ENCODE peak calls at places on chromosomes 16 and 17, in five cellular contexts. E, P, B, I and H are unnamed samples.

GRCh38 chr17:45197555-45198334 is 23.9 kb upstream of the FMNL1 start:
- DNase-seq in I (peak; percentile 100), B (peak; percentile 67), E (peak; percentile 95), P (peak; percentile 96), H (peak; percentile 97)

GRCh38 chr16:85759631-85760419 is 8.9 kb upstream of the C16orf74 start:
- DNase-seq in B (no peak), E (no peak), P (peak; percentile 43), I (peak; percentile 91), H (peak; percentile 74)

GRCh38 chr16:16027728-16028310 is 78.4 kb downstream of the ABCC1 start:
- DNase-seq in P (no peak), I (no peak), B (no peak), E (no peak), H (no peak)

GRCh38 chr16:66524601-66525164 is 25.2 kb downstream of the TK2 start:
- DNase-seq in P (no peak), B (no peak), I (no peak), E (no peak), H (no peak)

GRCh38 chr17:80124351-80124981 is 22.5 kb downstream of the EIF4A3 start:
- DNase-seq in E (peak; percentile 60), I (no peak), P (no peak), B (peak; percentile 62), H (no peak)

GRCh38 chr17:5329784-5330557 is 47.9 kb downstream of the RABEP1 start:
- DNase-seq in I (no peak), E (no peak), P (no peak), B (peak; percentile 25), H (no peak)

GRCh38 chr17:55458977-55459376 is 37.3 kb upstream of the MMD start:
- DNase-seq in E (no peak), B (peak; percentile 79), I (no peak), P (no peak), H (no peak)

GRCh38 chr17:38730526-38731379 is 612 bp downstream of the CISD3 start:
- DNase-seq in I (peak; percentile 90), P (peak; percentile 88), E (peak; percentile 93), B (peak; percentile 44), H (peak; percentile 92)

GRCh38 chr16:69934751-69935150 is 16.4 kb upstream of the CLEC18A start:
- DNase-seq in I (no peak), E (no peak), B (no peak), P (no peak), H (no peak)

GRCh38 chr17:60585887-60586286 is 14.1 kb upstream of the PPM1D start:
- DNase-seq in B (no peak), I (no peak), P (no peak), E (no peak), H (no peak)

GRCh38 chr16:31138621-31139578 is 3.4 kb upstream of the PRSS8 start:
- DNase-seq in P (peak; percentile 95), B (peak; percentile 77), E (no peak), I (peak; percentile 89), H (peak; percentile 92)

GRCh38 chr17:77163001-77163400 is 22.2 kb downstream of the SEC14L1 start:
- DNase-seq in P (no peak), I (no peak), B (no peak), E (no peak), H (no peak)

GRCh38 chr17:4548061-4548461 is 7.1 kb downstream of the MYBBP1A start:
- DNase-seq in B (no peak), P (peak; percentile 18), I (peak; percentile 72), E (peak; percentile 62), H (no peak)

GRCh38 chr17:18229771-18230170 is 4.3 kb downstream of the LLGL1 start:
- DNase-seq in E (no peak), I (no peak), B (no peak), P (no peak), H (no peak)

GRCh38 chr16:57539072-57539796 is 2.9 kb upstream of the CCDC102A start:
- DNase-seq in P (no peak), I (no peak), B (no peak), E (no peak), H (no peak)

GRCh38 chr17:80981062-80981902 is 10.4 kb upstream of the CHMP6 start:
- DNase-seq in I (peak; percentile 81), B (no peak), P (no peak), E (no peak), H (no peak)

GRCh38 chr16:19589106-19589505 is 33.6 kb downstream of the VPS35L start:
- DNase-seq in E (no peak), I (no peak), P (no peak), B (no peak), H (no peak)

GRCh38 chr16:2795714-2796143 is 2.5 kb upstream of the PRSS41 start:
- DNase-seq in P (no peak), B (no peak), I (no peak), E (peak; percentile 9), H (peak; percentile 40)

GRCh38 chr16:66845791-66846221 is 1.6 kb downstream of the CA7 start:
- DNase-seq in P (no peak), I (no peak), B (no peak), E (no peak), H (no peak)

GRCh38 chr16:67260426-67261063 is 11.8 kb downstream of the SLC9A5 start:
- DNase-seq in B (peak; percentile 56), E (peak; percentile 55), P (no peak), I (no peak), H (no peak)

GRCh38 chr16:81445143-81445922 is 725 bp downstream of the CMIP start:
- DNase-seq in B (peak; percentile 41), E (peak; percentile 78), I (peak; percentile 89), P (peak; percentile 58), H (peak; percentile 84)

GRCh38 chr16:87243383-87243964 is 73.7 kb downstream of the C16orf95 start:
- DNase-seq in E (no peak), B (no peak), I (no peak), P (no peak), H (no peak)

GRCh38 chr17:32719702-32720101 is 157.2 kb downstream of the MYO1D start:
- DNase-seq in B (no peak), E (no peak), I (no peak), P (no peak), H (no peak)

GRCh38 chr16:19837984-19838707 is 46.5 kb downstream of the GPRC5B start:
- DNase-seq in I (no peak), E (no peak), B (no peak), P (no peak), H (no peak)

GRCh38 chr16:85639529-85640253 is 26.6 kb downstream of the GSE1 start:
- DNase-seq in I (peak; percentile 77), P (peak; percentile 75), B (no peak), E (peak; percentile 91), H (no peak)

GRCh38 chr17:29565643-29566472 is 979 bp downstream of the ABHD15 start:
- DNase-seq in B (no peak), E (peak; percentile 63), P (peak; percentile 63), I (peak; percentile 93), H (peak; percentile 83)

GRCh38 chr17:65088621-65089385 is 32.3 kb upstream of the GNA13 start:
- DNase-seq in I (no peak), P (no peak), E (no peak), B (no peak), H (no peak)

GRCh38 chr17:58703887-58704286 is 11.5 kb downstream of the RAD51C start:
- DNase-seq in B (no peak), P (no peak), I (no peak), E (no peak), H (no peak)
- H3K4me3 ChIP-seq in B (no peak overlapping the region), P (no peak overlapping the region), I (no peak overlapping the region), E (no peak overlapping the region), H (no peak overlapping the region)

DNA sequence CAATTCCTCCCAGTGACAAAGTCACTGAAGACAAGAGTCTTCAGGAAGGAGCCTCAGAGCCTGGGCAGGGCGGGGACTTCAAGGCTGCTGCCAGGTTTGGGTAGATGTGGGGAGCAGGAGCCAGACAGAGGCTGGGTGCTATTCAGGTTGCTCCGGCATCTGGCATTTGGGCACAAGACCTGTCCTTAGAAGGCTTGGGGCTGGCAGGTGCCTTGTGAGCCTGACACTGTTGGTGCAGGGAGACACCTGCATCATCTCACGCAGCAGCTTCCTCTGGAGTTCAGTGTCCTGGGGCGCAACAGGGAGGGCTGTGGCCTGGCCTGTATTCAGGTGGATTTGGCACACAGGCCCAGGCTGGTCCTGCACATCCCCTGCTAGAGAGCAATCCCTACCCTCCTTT is 65.0 kb downstream of the MPRIP start:
- DNase-seq in P (no peak), E (no peak), I (no peak), B (no peak), H (no peak)
- H3K4me1 ChIP-seq in P (peaks cover 21% of the 10 kb centered on the region), E (no peaks in the 10 kb centered on the region), I (peaks cover 60% of the 10 kb centered on the region), B (peaks cover 29% of the 10 kb centered on the region), H (peaks cover 59% of the 10 kb centered on the region)

GRCh38 chr16:59440502-59440901 is 706.4 kb upstream of the GOT2 start:
- DNase-seq in P (no peak), E (no peak), I (no peak), B (no peak), H (no peak)
- H3K4me3 ChIP-seq in P (no peak overlapping the region), E (no peak overlapping the region), I (no peak overlapping the region), B (no peak overlapping the region), H (no peak overlapping the region)

GRCh38 chr17:63826468-63827001 is 696 bp upstream of the PSMC5 start:
- DNase-seq in B (peak; percentile 27), E (no peak), I (no peak), P (no peak), H (no peak)
- H3K4me1 ChIP-seq in B (peaks cover 8% of the 10 kb centered on the region), E (no peaks in the 10 kb centered on the region), I (peaks cover 43% of the 10 kb centered on the region), P (peaks cover 21% of the 10 kb centered on the region), H (peaks cover 24% of the 10 kb centered on the region)

DNA sequence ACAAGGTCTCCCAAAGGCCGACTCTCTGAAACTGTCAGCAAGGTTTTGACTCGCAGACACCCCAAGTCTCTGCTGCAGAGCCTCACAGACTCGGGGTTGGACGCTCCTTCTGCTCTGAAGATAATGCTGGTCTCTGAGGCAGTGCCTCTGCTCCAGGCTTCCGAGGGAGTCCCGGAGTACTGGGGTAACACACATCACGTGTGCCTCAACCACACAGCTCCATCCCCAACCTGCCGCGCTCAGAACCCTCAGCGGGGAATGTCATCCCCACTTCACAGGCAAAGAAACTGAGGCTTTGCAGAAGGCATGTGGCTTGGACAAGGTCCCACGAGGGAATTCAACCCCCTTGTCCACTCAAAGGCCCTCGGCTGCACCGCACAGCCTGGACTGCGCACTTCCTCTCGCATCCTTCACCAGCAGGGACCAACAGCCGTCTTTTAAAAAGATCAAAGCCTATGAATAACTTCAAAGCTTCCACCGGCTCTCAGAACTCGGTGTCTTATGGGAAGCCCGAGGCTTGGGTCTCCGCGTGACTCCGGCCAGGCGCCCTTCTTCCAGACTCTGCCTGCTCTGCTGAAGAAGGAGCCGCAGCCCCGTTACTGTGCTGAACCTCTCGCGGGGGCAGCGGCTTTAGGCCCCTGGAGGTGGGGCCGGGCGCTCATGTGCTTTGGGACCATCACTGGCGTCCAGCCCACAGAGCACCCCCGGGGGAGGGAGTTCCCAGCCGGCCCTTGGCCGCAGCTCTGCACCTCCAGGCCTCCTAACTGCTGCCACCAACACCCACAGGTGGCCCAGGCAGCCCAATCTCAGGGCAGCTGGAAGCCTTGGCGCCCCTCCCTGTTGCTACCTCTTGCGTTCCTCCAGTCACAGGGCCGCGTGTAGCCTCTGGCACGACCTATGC is 2.2 kb downstream of the TMEM204 start:
- DNase-seq in B (no peak), E (no peak), P (no peak), I (peak; percentile 75), H (peak; percentile 63)
- H3K4me3 ChIP-seq in B (peak overlapping the region; percentile 50), E (peak overlapping the region; percentile 70), P (peak overlapping the region; percentile 34), I (peak overlapping the region; percentile 51), H (peak overlapping the region; percentile 75)

GRCh38 chr17:40590742-40591141 is 25.5 kb upstream of the CCR7 start:
- DNase-seq in P (no peak), I (no peak), B (no peak), E (no peak), H (no peak)

DNA sequence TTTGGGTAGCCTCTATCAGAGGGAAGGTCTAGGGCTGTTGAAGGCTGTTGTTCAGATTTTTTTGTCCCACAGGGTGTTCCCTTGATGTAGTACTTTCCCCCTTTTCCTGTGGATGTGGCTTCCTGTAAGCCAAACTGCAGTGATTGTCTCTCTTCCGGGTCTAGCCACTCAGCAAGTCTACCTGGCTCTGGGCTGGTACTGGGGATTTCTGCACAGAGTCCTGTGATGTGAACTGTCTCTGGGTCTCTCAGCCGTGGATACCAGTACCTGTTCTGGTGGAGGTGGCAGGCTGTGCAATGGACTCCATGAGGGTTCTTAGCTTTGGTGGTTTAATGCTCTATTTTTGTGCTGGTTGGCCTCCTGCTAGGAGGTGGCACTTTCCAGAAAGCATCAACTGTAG is 23.3 kb upstream of the CCR7 start:
- DNase-seq in I (no peak), B (no peak), E (no peak), P (no peak), H (no peak)
- H3K4me1 ChIP-seq in I (no peaks in the 10 kb centered on the region), B (no peaks in the 10 kb centered on the region), E (no peaks in the 10 kb centered on the region), P (no peaks in the 10 kb centered on the region), H (no peaks in the 10 kb centered on the region)